ENCODE peak calls at places on chromosomes 2 and 18, in eight cellular contexts. N is ascending aorta, K is right lobe of liver, H is fibroblast of lung, V is small intestine, M is activated gamma-delta T cell treated with Interleukin-2 at 50 U/mL for 16 hours, U is GM10248, P is MCF 10A. B is an unnamed sample.

GRCh38 chr18:78506031-78506461 is 473.6 kb upstream of the SALL3 start:
- DNase-seq in N (peak; percentile 24), K (no peak), H (no peak), V (no peak), M (no peak), U (no peak), P (no peak), B (no peak)

GRCh38 chr2:136582631-136583205 is 182.6 kb upstream of the THSD7B start:
- DNase-seq in N (no peak), K (no peak), H (peak; percentile 1), V (peak; percentile 2), M (no peak), U (peak; percentile 11), P (peak; percentile 59), B (peak; percentile 2)

GRCh38 chr18:35466815-35467623 is 30.7 kb downstream of the INO80C start:
- DNase-seq in N (peak; percentile 58), K (no peak), H (no peak), V (no peak), M (no peak), U (no peak), P (no peak), B (no peak)

GRCh38 chr18:46297621-46298020 is 193.4 kb downstream of the HAUS1 start:
- DNase-seq in N (peak; percentile 38), K (no peak), H (peak; percentile 47), V (no peak), M (no peak), U (no peak), P (no peak), B (no peak)

GRCh38 chr2:208179028-208179609 is 10.7 kb downstream of the C2orf80 start:
- DNase-seq in N (no peak), K (no peak), H (peak; percentile 13), V (no peak), M (no peak), U (no peak), P (no peak), B (no peak)

GRCh38 chr2:45287040-45287439 is 277.8 kb upstream of the SIX2 start:
- DNase-seq in N (no peak), K (no peak), H (peak; percentile 25), V (no peak), M (no peak), U (no peak), P (no peak), B (no peak)

GRCh38 chr2:62884086-62884485 is 166.5 kb upstream of the OTX1 start:
- DNase-seq in N (no peak), K (no peak), H (no peak), V (no peak), M (no peak), U (no peak), P (no peak), B (no peak)

GRCh38 chr2:105181282-105181681 is 60.3 kb upstream of the GPR45 start:
- DNase-seq in N (no peak), K (no peak), H (no peak), V (no peak), M (no peak), U (no peak), P (no peak), B (no peak)

GRCh38 chr2:172438064-172438421 is 10.7 kb downstream of the ITGA6 start:
- DNase-seq in N (no peak), K (no peak), H (no peak), V (peak; percentile 20), M (no peak), U (no peak), P (no peak), B (no peak)

GRCh38 chr2:163709270-163709669 is 26.5 kb downstream of the FIGN start:
- DNase-seq in N (no peak), K (no peak), H (no peak), V (no peak), M (no peak), U (no peak), P (no peak), B (no peak)

GRCh38 chr2:189516546-189516945 is 64.0 kb downstream of the SLC40A1 start:
- DNase-seq in N (no peak), K (no peak), H (no peak), V (no peak), M (no peak), U (no peak), P (no peak), B (no peak)

GRCh38 chr2:154527962-154528361 is 170.5 kb upstream of the KCNJ3 start:
- DNase-seq in N (no peak), K (no peak), H (no peak), V (no peak), M (no peak), U (no peak), P (no peak), B (no peak)

GRCh38 chr2:74079522-74080341 is 68.0 kb downstream of the BOLA3 start:
- DNase-seq in N (no peak), K (no peak), H (no peak), V (no peak), M (no peak), U (peak; percentile 80), P (no peak), B (peak; percentile 8)

GRCh38 chr18:58152216-58152615 is 108.2 kb downstream of the NEDD4L start:
- DNase-seq in N (no peak), K (no peak), H (no peak), V (no peak), M (no peak), U (no peak), P (no peak), B (no peak)

GRCh38 chr2:86072271-86072858 is 33.3 kb downstream of the POLR1A start:
- DNase-seq in N (peak; percentile 93), K (peak; percentile 94), H (peak; percentile 45), V (no peak), M (no peak), U (peak; percentile 57), P (peak; percentile 73), B (peak; percentile 49)